ENCODE peak calls at places on chromosomes 11 and 22, in four cellular contexts. D, X, J and L are unnamed samples.

GRCh38 chr11:100905684-100906083 is 218.6 kb downstream of the ARHGAP42 start:
- DNase-seq in D (no peak), X (no peak), J (no peak), L (no peak)

GRCh38 chr11:12180257-12181205 is 70.1 kb downstream of the MICAL2 start:
- DNase-seq in X (no peak), D (no peak), J (no peak), L (no peak)

GRCh38 chr11:9461068-9461759 is 402 bp downstream of the ZNF143 start:
- DNase-seq in X (peak; percentile 91), J (peak; percentile 86), D (peak; percentile 82), L (peak; percentile 90)

GRCh38 chr11:128894685-128895084 is 3.5 kb downstream of the KCNJ5 start:
- DNase-seq in D (peak; percentile 21), X (no peak), J (no peak), L (peak; percentile 53)

GRCh38 chr11:47946682-47947575 is 33.4 kb upstream of the PTPRJ start:
- DNase-seq in J (peak; percentile 95), X (peak; percentile 95), D (peak; percentile 88), L (no peak)

GRCh38 chr11:69138265-69138664 is 17.5 kb upstream of the SMIM38 start:
- DNase-seq in J (peak; percentile 73), D (no peak), X (peak; percentile 60), L (no peak)

GRCh38 chr11:46845440-46845739 is 690 bp downstream of the CKAP5 start:
- DNase-seq in D (no peak), J (no peak), X (no peak), L (no peak)

GRCh38 chr22:42662114-42663021 is 13.2 kb upstream of the CYB5R3 start:
- DNase-seq in X (peak; percentile 68), J (peak; percentile 53), D (peak; percentile 77), L (peak; percentile 88)

GRCh38 chr11:70885721-70886305 is 366.6 kb downstream of the SHANK2 start:
- DNase-seq in J (peak; percentile 11), X (no peak), D (no peak), L (no peak)

GRCh38 chr11:36149538-36150242 is 139.5 kb downstream of the COMMD9 start:
- DNase-seq in D (peak; percentile 89), J (peak; percentile 100), X (peak; percentile 94), L (peak; percentile 61)

GRCh38 chr22:40603088-40603605 is 33.4 kb downstream of the MRTFA start:
- DNase-seq in D (no peak), J (peak; percentile 78), X (peak; percentile 29), L (no peak)

GRCh38 chr22:37196539-37197450 is 8.7 kb upstream of the C1QTNF6 start:
- DNase-seq in D (no peak), X (peak; percentile 92), J (peak; percentile 79), L (peak; percentile 73)

GRCh38 chr11:57804466-57804865 is 42.9 kb downstream of the CTNND1 start:
- DNase-seq in X (no peak), D (no peak), J (peak; percentile 22), L (no peak)

GRCh38 chr11:73229321-73230275 is 11.5 kb downstream of the P2RY2 start:
- DNase-seq in X (no peak), D (no peak), J (no peak), L (peak; percentile 19)

GRCh38 chr11:34274712-34275398 is 83.0 kb downstream of the ABTB2 start:
- DNase-seq in X (peak; percentile 94), D (no peak), J (peak; percentile 98), L (peak; percentile 56)

GRCh38 chr11:94141511-94142307 is 13.1 kb downstream of the PANX1 start:
- DNase-seq in X (no peak), J (no peak), D (no peak), L (no peak)

GRCh38 chr22:45720875-45721378 is 49.3 kb downstream of the ATXN10 start:
- DNase-seq in J (no peak), X (peak; percentile 40), D (no peak), L (no peak)

GRCh38 chr11:69807416-69807815 is 11.8 kb downstream of the FGF3 start:
- DNase-seq in X (no peak), D (no peak), J (no peak), L (no peak)

GRCh38 chr11:95918056-95918455 is 5.9 kb downstream of the MTMR2 start:
- DNase-seq in D (no peak), J (no peak), X (no peak), L (no peak)

GRCh38 chr11:33620423-33621120 is 80.1 kb downstream of the C11orf91 start:
- DNase-seq in D (no peak), X (no peak), J (peak; percentile 87), L (peak; percentile 34)

GRCh38 chr11:85485902-85486301 is 141.2 kb downstream of the DLG2 start:
- DNase-seq in X (no peak), J (no peak), D (no peak), L (no peak)

GRCh38 chr11:68066742-68067141 is 27.9 kb downstream of the TCIRG1 start:
- DNase-seq in D (no peak), X (no peak), J (no peak), L (no peak)

GRCh38 chr22:23285734-23286133 is 105.4 kb downstream of the BCR start:
- DNase-seq in D (peak; percentile 61), X (no peak), J (peak; percentile 59), L (no peak)

GRCh38 chr22:39989633-39990032 is 5.1 kb upstream of the FAM83F start:
- DNase-seq in J (no peak), X (no peak), D (no peak), L (no peak)

GRCh38 chr11:67117667-67118058 is 1.4 kb upstream of the KDM2A start:
- DNase-seq in J (no peak), X (no peak), D (no peak), L (no peak)

GRCh38 chr11:108565653-108566052 is 27.9 kb downstream of the EXPH5 start:
- DNase-seq in X (no peak), J (no peak), D (no peak), L (no peak)

GRCh38 chr11:123413636-123414035 is 16.4 kb upstream of the GRAMD1B start:
- DNase-seq in J (peak; percentile 23), D (no peak), X (no peak), L (no peak)

GRCh38 chr11:69364901-69365300 is 70.9 kb downstream of the MYEOV start:
- DNase-seq in J (peak; percentile 82), X (no peak), D (no peak), L (no peak)

GRCh38 chr11:77361184-77361583 is 59.7 kb upstream of the GDPD4 start:
- DNase-seq in X (peak; percentile 13), J (peak; percentile 63), D (no peak), L (no peak)

GRCh38 chr11:13376838-13377237 is 86.2 kb downstream of the BTBD10 start:
- DNase-seq in J (no peak), X (no peak), D (no peak), L (no peak)

DNA sequence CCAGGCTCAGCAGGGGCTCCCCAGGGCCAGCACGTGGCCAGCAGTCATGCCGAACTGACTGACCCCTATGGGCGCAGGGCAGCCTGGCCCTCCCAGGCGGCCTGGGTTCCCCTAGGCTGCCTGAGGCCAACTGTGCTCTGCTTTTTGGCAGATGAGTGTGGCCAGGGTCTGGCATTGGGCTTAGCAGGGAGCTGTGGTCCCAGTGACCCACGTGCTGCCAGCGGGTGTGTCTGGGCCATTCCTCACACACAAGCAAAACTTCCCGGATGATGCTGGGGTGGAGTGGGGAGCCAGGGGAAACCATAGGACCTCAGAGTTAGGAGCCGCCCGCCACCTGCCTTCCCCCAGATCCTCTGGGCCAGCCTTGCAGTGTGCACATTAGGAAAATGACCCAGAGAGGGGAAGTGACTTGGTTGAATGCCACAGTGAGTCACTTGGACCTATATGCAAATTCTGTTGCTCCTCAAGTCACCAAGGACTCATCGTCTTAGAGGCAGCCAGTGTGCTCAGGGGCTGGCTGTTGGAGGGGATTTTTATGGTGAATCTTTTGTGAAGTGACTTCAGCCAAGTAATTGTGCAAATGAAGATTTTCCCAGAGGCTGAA is 6.6 kb downstream of the ADORA2A start:
- DNase-seq in X (no peak), J (peak; percentile 73), D (no peak), L (peak; percentile 18)
- TF ChIP-seq RAD21 in X (no peak), J (no peak), D (no peak), L (no peak)

GRCh38 chr22:20187777-20188566 is 37.1 kb upstream of the CCDC188 start:
- DNase-seq in D (no peak), X (no peak), J (no peak), L (no peak)

GRCh38 chr22:20184501-20185145 is 33.8 kb upstream of the CCDC188 start:
- DNase-seq in X (no peak), D (no peak), J (no peak), L (no peak)

GRCh38 chr22:20185750-20186149 is 34.9 kb upstream of the CCDC188 start:
- DNase-seq in J (no peak), X (no peak), D (no peak), L (no peak)

GRCh38 chr22:20186871-20187546 is 36.2 kb upstream of the CCDC188 start:
- DNase-seq in J (no peak), X (no peak), D (no peak), L (no peak)

GRCh38 chr22:20186183-20186870 is 35.5 kb upstream of the CCDC188 start:
- DNase-seq in D (peak; percentile 86), X (peak; percentile 25), J (no peak), L (peak; percentile 59)
- TF ChIP-seq RAD21 in D (peak; percentile 69), X (no peak), J (no peak), L (no peak)

GRCh38 chr11:17209939-17210245 is 2.1 kb upstream of the PIK3C2A start:
- DNase-seq in D (no peak), X (no peak), J (no peak), L (no peak)

GRCh38 chr11:17207317-17208256 is at the start of gene PIK3C2A:
- DNase-seq in J (peak; percentile 90), X (peak; percentile 95), D (peak; percentile 94), L (peak; percentile 96)

GRCh38 chr11:17214338-17214737 is 6.6 kb upstream of the PIK3C2A start:
- DNase-seq in X (no peak), D (no peak), J (no peak), L (no peak)

GRCh38 chr11:17206448-17206847 is 1.3 kb downstream of the PIK3C2A start:
- DNase-seq in J (no peak), D (no peak), X (no peak), L (no peak)

DNA sequence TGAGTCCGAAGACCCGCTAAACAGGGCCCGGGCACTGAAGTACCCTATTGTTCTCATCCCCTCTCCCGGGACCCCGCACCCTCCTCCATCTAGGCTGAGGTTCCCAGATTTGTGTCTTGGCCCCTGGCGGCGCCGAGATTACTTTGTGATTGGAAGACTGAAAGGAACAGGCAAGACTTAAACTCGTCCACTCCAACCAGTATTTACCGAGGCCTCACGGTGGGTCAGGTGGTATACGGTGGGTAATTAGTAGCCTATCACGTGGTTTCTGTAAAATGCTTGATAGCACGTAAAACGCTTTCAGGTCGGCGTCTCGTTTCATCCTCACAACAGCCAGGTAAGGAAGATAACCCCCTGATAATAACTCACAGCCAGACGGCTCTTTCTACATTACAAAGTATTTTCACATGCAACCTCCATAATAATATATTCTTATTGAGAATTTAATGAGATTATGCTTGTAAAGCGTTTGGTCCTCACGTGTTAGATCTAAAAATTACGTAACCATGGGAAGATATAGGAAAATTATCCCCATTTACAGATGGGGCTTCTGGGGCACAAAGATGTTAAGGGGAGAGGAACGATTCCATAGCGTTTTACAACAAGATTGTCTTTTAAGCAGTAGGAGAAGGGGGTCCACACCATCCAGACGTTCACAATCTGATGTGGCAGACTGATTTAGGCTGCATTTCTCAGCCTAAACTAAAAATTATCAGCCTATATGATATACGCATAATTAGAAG is 642 bp upstream of the PIK3C2A start:
- DNase-seq in X (peak; percentile 84), D (peak; percentile 70), J (peak; percentile 59), L (peak; percentile 73)
- TF ChIP-seq RAD21 in X (no peak), D (no peak), J (no peak), L (no peak)

GRCh38 chr11:26443617-26444016 is 111.7 kb downstream of the ANO3 start:
- DNase-seq in X (no peak), J (no peak), D (no peak), L (no peak)

GRCh38 chr11:26439854-26440253 is 107.9 kb downstream of the ANO3 start:
- DNase-seq in J (no peak), X (no peak), D (no peak), L (no peak)

GRCh38 chr11:26442131-26442530 is 110.2 kb downstream of the ANO3 start:
- DNase-seq in J (peak; percentile 17), D (no peak), X (peak; percentile 18), L (no peak)
- TF ChIP-seq RAD21 in J (no peak), D (no peak), X (no peak), L (no peak)